ENCODE peak calls at places on chromosomes 5 and 9, in six cellular contexts. V is suprapubic skin, W is heart right ventricle, O is GM23338, K is endodermal cell, U is gastrocnemius medialis. I is an unnamed sample.

GRCh38 chr5:153276151-153276550 is 214.3 kb upstream of the GRIA1 start:
- DNase-seq in W (no peak), O (peak), U (no peak), K (peak), V (no peak), I (no peak)

GRCh38 chr5:144125163-144125726 is 45.2 kb downstream of the YIPF5 start:
- DNase-seq in O (peak), U (no peak), V (no peak), K (peak), W (no peak), I (no peak)

GRCh38 chr9:97072285-97072770 is 33.4 kb upstream of the CTSV start:
- DNase-seq in V (no peak), O (no peak), K (no peak), U (no peak), W (no peak), I (no peak)

GRCh38 chr5:37043693-37044092 is 167.1 kb downstream of the NIPBL start:
- DNase-seq in W (no peak), V (no peak), O (peak), U (no peak), K (peak), I (no peak)

GRCh38 chr9:21758540-21758939 is 43.9 kb upstream of the MTAP start:
- DNase-seq in O (no peak), U (no peak), V (no peak), K (no peak), W (no peak), I (no peak)

GRCh38 chr5:140227046-140227445 is 52.1 kb downstream of the CYSTM1 start:
- DNase-seq in U (no peak), K (peak), W (no peak), O (peak), V (no peak), I (no peak)

GRCh38 chr9:122941560-122942234 is 877 bp downstream of the RABGAP1 start:
- DNase-seq in V (no peak), W (no peak), K (no peak), O (peak), U (no peak), I (no peak)

GRCh38 chr5:178467261-178468195 is 122.7 kb downstream of the COL23A1 start:
- DNase-seq in K (peak), U (no peak), O (no peak), V (no peak), W (peak), I (no peak)

GRCh38 chr5:56183507-56183906 is 49.6 kb downstream of the ANKRD55 start:
- DNase-seq in U (no peak), O (no peak), V (no peak), K (no peak), W (no peak), I (no peak)

GRCh38 chr5:82019342-82020138 is 47.7 kb downstream of the ATG10 start:
- DNase-seq in V (no peak), O (no peak), W (no peak), K (peak), U (no peak), I (no peak)

GRCh38 chr9:105053209-105053652 is 125.3 kb upstream of the ABCA1 start:
- DNase-seq in O (no peak), U (no peak), V (no peak), W (no peak), K (no peak), I (peak)

GRCh38 chr5:165996484-165996883 is 2295.0 kb upstream of the WWC1 start:
- DNase-seq in O (peak), W (no peak), V (no peak), U (no peak), K (peak), I (no peak)

GRCh38 chr9:132192728-132193127 is 30.9 kb downstream of the NTNG2 start:
- DNase-seq in W (no peak), K (no peak), V (no peak), U (no peak), O (no peak), I (no peak)

GRCh38 chr9:97768731-97769130 is 71.6 kb upstream of the XPA start:
- DNase-seq in O (no peak), V (no peak), U (no peak), W (no peak), K (no peak), I (no peak)

GRCh38 chr5:154276236-154276792 is 85.8 kb downstream of the GALNT10 start:
- DNase-seq in U (no peak), V (no peak), K (no peak), O (no peak), W (no peak), I (no peak)

GRCh38 chr9:94134629-94135028 is 50.4 kb downstream of the PTPDC1 start:
- DNase-seq in V (no peak), U (no peak), W (no peak), O (no peak), K (no peak), I (no peak)

GRCh38 chr9:105413486-105414068 is 34.3 kb upstream of the FSD1L start:
- DNase-seq in K (peak), O (peak), U (no peak), V (no peak), W (no peak), I (no peak)

GRCh38 chr9:21095561-21095960 is 17.8 kb upstream of the IFNB1 start:
- DNase-seq in V (no peak), W (no peak), O (no peak), U (no peak), K (no peak), I (no peak)

GRCh38 chr9:98132806-98133631 is 14.0 kb upstream of the TRIM14 start:
- DNase-seq in O (no peak), V (no peak), W (no peak), U (no peak), K (peak), I (peak)

GRCh38 chr5:80260461-80260860 is 4.6 kb upstream of the SERINC5 start:
- DNase-seq in W (no peak), O (no peak), V (no peak), K (no peak), U (no peak), I (no peak)

GRCh38 chr9:107628444-107628843 is 138.9 kb upstream of the KLF4 start:
- DNase-seq in K (no peak), V (no peak), W (no peak), O (peak), U (no peak), I (no peak)

GRCh38 chr5:95009812-95010211 is 275.1 kb downstream of the MCTP1 start:
- DNase-seq in U (no peak), W (no peak), O (no peak), V (no peak), K (no peak), I (no peak)

GRCh38 chr5:62934319-62934718 is 355.7 kb downstream of the LRRC70 start:
- DNase-seq in K (no peak), W (no peak), O (no peak), U (no peak), V (no peak), I (no peak)

GRCh38 chr5:115735108-115735998 is 81.1 kb downstream of the CDO1 start:
- DNase-seq in V (no peak), K (no peak), U (peak), O (peak), W (no peak), I (no peak)

GRCh38 chr9:99140685-99141314 is 35.9 kb downstream of the TGFBR1 start:
- DNase-seq in O (peak), U (peak), K (peak), W (no peak), V (no peak), I (no peak)

GRCh38 chr5:174329738-174330137 is 284.2 kb downstream of the NSG2 start:
- DNase-seq in W (no peak), U (no peak), V (no peak), K (peak), O (no peak), I (no peak)

GRCh38 chr5:15008476-15008875 is 136.9 kb upstream of the ANKH start:
- DNase-seq in K (peak), W (peak), O (peak), V (peak), U (peak), I (peak)

GRCh38 chr5:168165977-168166376 is 125.5 kb upstream of the WWC1 start:
- DNase-seq in U (no peak), O (no peak), V (no peak), K (no peak), W (no peak), I (no peak)

GRCh38 chr9:89810434-89810833 is 205.6 kb downstream of the GADD45G start:
- DNase-seq in V (no peak), W (no peak), K (peak), O (no peak), U (no peak), I (no peak)

GRCh38 chr9:126474201-126474765 is 139.4 kb upstream of the LMX1B start:
- DNase-seq in K (no peak), O (no peak), U (no peak), W (no peak), V (no peak), I (no peak)

GRCh38 chr5:138967806-138968448 is 92.8 kb upstream of the LRRTM2 start:
- DNase-seq in O (no peak), K (no peak), V (no peak), U (no peak), W (no peak), I (peak)

GRCh38 chr9:133683494-133684460 is 47.6 kb downstream of the DBH start:
- DNase-seq in U (no peak), O (no peak), V (no peak), K (no peak), W (peak), I (no peak)

GRCh38 chr5:91244380-91245073 is 138.6 kb downstream of the ARRDC3 start:
- DNase-seq in K (no peak), U (no peak), W (no peak), O (peak), V (no peak), I (no peak)

GRCh38 chr5:149439899-149440655 is 61.0 kb upstream of the IL17B start:
- DNase-seq in W (no peak), U (no peak), V (no peak), O (peak), K (peak), I (peak)

GRCh38 chr9:99197124-99197630 is 24.6 kb downstream of the ALG2 start:
- DNase-seq in W (no peak), O (no peak), K (no peak), U (no peak), V (no peak), I (no peak)

DNA sequence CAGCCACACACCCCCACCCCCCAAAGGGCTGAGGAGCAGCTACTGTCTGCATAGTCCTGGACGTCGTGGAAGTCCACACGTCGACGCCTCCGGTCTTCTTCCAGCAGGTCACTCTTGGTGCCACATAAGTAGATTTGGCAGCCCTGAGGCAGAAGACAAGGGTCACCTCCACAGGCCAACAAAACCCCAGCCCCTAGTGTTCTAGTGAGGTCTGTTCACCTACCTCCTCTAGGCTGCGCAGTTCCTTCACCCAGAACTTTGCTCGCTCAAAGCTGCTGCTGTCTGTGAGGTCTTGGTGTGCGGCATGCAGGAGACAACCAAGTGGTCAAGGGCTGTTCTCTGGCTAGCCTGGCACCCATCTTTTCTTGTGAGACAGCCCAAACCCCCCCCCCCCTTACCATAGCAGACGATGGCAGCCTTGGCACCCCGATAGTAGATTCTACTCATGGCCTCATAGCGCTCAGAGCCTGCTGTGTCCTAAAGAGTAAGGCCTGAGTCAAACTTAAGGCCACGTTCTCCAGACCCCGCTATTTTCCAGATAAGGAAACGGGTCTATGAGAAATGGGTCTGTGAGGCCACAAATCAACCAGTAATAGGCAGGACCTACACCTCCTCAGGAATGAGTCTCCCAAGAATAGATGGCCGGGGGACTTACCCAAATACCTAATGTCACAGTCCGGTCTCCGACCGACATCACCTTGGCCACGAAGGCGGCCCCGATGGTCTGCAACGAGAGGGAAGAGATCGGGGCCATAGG is 987 bp downstream of the RAB24 start:
- DNase-seq in V (peak), O (peak), K (peak), W (no peak), U (no peak), I (no peak)
- TF ChIP-seq CTCF in V (no peak), O (no peak), K (peak), W (no peak), U (no peak), I (no peak)

DNA sequence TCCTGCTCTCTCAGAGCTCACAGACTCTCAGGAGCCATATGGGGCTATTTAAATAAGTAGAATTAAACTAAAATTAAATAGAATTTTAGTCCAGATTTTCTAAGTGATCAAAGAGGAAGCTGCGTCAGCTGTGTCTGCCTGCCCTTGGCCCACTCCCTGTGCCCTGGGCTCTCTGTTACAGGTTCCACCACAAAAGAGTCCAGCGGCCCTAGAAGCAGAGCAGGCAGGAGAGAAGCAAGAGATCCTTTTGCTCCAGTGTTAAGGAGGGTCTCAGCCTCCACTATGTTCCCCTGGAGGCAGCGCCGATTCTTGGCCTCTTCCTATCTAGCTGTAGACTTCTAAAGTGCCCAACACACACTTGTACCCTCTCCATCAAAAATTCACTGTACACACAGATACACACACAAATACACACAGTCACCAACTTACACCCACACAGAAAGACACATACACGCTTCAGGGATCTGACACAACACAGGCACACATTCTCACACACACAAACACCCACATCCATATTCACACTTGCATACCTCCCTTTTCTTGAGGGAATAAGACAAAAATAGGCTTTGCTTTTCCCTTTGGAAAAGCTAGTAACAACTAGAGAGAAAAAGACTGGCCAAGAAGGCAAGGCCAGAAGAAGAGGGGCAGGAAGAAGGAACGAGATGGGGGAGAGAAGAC is 5.5 kb upstream of the TNIP1 start:
- DNase-seq in K (no peak), W (no peak), V (no peak), U (no peak), O (no peak), I (no peak)
- H3K27ac ChIP-seq in K (no peak), W (no peak), V (peak), U (peak), O (no peak), I (peak)

GRCh38 chr5:74639538-74640449 is 734 bp downstream of the ENC1 start:
- DNase-seq in W (peak), O (peak), K (peak), U (peak), V (no peak), I (no peak)
- TF ChIP-seq CTCF in W (no peak), O (no peak), K (no peak), U (no peak), V (no peak), I (no peak)

GRCh38 chr9:83346655-83347393 is 191.4 kb downstream of the FRMD3 start:
- DNase-seq in W (no peak), O (no peak), K (no peak), U (no peak), V (no peak), I (no peak)
- H3K27ac ChIP-seq in W (no peak), O (no peak), K (no peak), U (no peak), V (no peak), I (no peak)

GRCh38 chr9:38025166-38025565 is 43.9 kb downstream of the SHB start:
- DNase-seq in K (no peak), O (peak), V (no peak), W (no peak), U (no peak), I (no peak)
- TF ChIP-seq CTCF in K (peak), O (peak), V (no peak), W (no peak), U (no peak), I (peak)

DNA sequence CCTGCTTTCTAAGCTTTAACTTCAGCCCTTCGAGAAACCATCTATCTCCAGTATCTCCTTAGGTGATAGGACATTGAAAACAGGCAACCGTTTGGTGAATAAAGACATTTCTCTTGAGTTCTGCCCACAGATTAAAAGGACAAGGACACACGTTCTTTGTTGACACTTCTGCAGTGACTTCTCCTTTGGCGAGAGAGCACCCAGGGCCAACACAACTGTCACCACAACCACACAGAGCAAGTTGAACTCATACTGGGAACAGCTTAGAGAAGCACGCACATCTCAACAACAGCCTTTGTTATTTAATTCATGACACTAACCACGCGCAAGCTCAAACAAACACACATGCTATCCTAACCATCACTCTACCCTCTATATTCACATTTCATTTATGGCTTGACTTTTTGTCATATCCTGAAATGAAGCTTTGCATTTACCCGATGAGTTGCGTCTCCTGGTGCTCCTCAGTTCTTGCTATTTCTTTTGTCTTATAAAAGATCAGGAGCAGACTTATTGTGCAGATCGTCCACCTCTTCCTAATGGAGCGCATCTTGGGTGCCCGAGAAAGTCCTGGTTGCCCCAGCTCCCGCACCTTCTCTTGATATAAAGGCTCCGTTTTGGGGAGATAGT is 561 bp downstream of the ST8SIA4 start:
- DNase-seq in V (no peak), K (peak), O (peak), U (no peak), W (no peak), I (no peak)
- H3K27ac ChIP-seq in V (peak), K (no peak), O (no peak), U (peak), W (no peak), I (no peak)